ENCODE peak calls at places on chromosome 2, in six cellular contexts. One of them, this sample, is unnamed.
A peak's percentile ranks its signal among the peaks of the same experiment; 100 is the strongest.

GRCh38 chr2:218582085-218582484 is 13.4 kb downstream of the CNOT9 start:
- ATAC-seq in body of pancreas: no peak
- ATAC-seq in pancreas: no peak
- ATAC-seq in CD4-positive, alpha-beta T cell: no peak
- ATAC-seq in upper lobe of right lung: no peak
- ATAC-seq in CD4-positive, CD25-positive, alpha-beta regulatory T cell: peak; percentile 40
- ATAC-seq in this sample: peak; percentile 76

GRCh38 chr2:23711979-23712755 is 214.8 kb downstream of the ATAD2B start:
- ATAC-seq in CD4-positive, alpha-beta T cell: no peak
- ATAC-seq in pancreas: no peak
- ATAC-seq in CD4-positive, CD25-positive, alpha-beta regulatory T cell: no peak
- ATAC-seq in body of pancreas: no peak
- ATAC-seq in upper lobe of right lung: no peak
- ATAC-seq in this sample: no peak

GRCh38 chr2:15912203-15912602 is 28.1 kb upstream of the MYCN start:
- ATAC-seq in CD4-positive, CD25-positive, alpha-beta regulatory T cell: no peak
- ATAC-seq in pancreas: peak; percentile 22
- ATAC-seq in body of pancreas: peak; percentile 52
- ATAC-seq in CD4-positive, alpha-beta T cell: no peak
- ATAC-seq in upper lobe of right lung: peak; percentile 63
- ATAC-seq in this sample: peak; percentile 82

GRCh38 chr2:172447811-172448493 is 20.6 kb downstream of the ITGA6 start:
- ATAC-seq in body of pancreas: no peak
- ATAC-seq in upper lobe of right lung: no peak
- ATAC-seq in pancreas: no peak
- ATAC-seq in CD4-positive, CD25-positive, alpha-beta regulatory T cell: no peak
- ATAC-seq in CD4-positive, alpha-beta T cell: no peak
- ATAC-seq in this sample: peak; percentile 60

GRCh38 chr2:181977661-181978350 is 7.8 kb upstream of the PPP1R1C start:
- ATAC-seq in CD4-positive, CD25-positive, alpha-beta regulatory T cell: peak; percentile 34
- ATAC-seq in CD4-positive, alpha-beta T cell: no peak
- ATAC-seq in pancreas: no peak
- ATAC-seq in body of pancreas: no peak
- ATAC-seq in upper lobe of right lung: no peak
- ATAC-seq in this sample: peak; percentile 97

GRCh38 chr2:64751286-64752260 is 97.9 kb upstream of the SERTAD2 start:
- ATAC-seq in CD4-positive, CD25-positive, alpha-beta regulatory T cell: peak; percentile 39
- ATAC-seq in body of pancreas: peak; percentile 86
- ATAC-seq in CD4-positive, alpha-beta T cell: peak; percentile 50
- ATAC-seq in pancreas: peak; percentile 92
- ATAC-seq in upper lobe of right lung: peak; percentile 94
- ATAC-seq in this sample: peak; percentile 87

GRCh38 chr2:110688594-110689091 is 10.8 kb upstream of the BUB1 start:
- ATAC-seq in CD4-positive, CD25-positive, alpha-beta regulatory T cell: no peak
- ATAC-seq in pancreas: no peak
- ATAC-seq in body of pancreas: no peak
- ATAC-seq in CD4-positive, alpha-beta T cell: no peak
- ATAC-seq in upper lobe of right lung: no peak
- ATAC-seq in this sample: no peak

GRCh38 chr2:84481702-84482101 is 22.6 kb upstream of the SUCLG1 start:
- ATAC-seq in upper lobe of right lung: no peak
- ATAC-seq in CD4-positive, CD25-positive, alpha-beta regulatory T cell: peak; percentile 62
- ATAC-seq in pancreas: no peak
- ATAC-seq in body of pancreas: no peak
- ATAC-seq in CD4-positive, alpha-beta T cell: peak; percentile 72
- ATAC-seq in this sample: no peak

GRCh38 chr2:61420986-61421546 is 49.8 kb downstream of the USP34 start:
- ATAC-seq in pancreas: no peak
- ATAC-seq in upper lobe of right lung: peak; percentile 45
- ATAC-seq in CD4-positive, CD25-positive, alpha-beta regulatory T cell: no peak
- ATAC-seq in body of pancreas: no peak
- ATAC-seq in CD4-positive, alpha-beta T cell: no peak
- ATAC-seq in this sample: no peak

GRCh38 chr2:68089961-68090360 is 27.2 kb upstream of the C1D start:
- ATAC-seq in CD4-positive, alpha-beta T cell: peak; percentile 51
- ATAC-seq in body of pancreas: no peak
- ATAC-seq in pancreas: no peak
- ATAC-seq in CD4-positive, CD25-positive, alpha-beta regulatory T cell: no peak
- ATAC-seq in upper lobe of right lung: no peak
- ATAC-seq in this sample: no peak

GRCh38 chr2:55618025-55618648 is 715 bp upstream of the PPP4R3B start:
- ATAC-seq in CD4-positive, CD25-positive, alpha-beta regulatory T cell: no peak
- ATAC-seq in upper lobe of right lung: no peak
- ATAC-seq in pancreas: peak; percentile 1
- ATAC-seq in CD4-positive, alpha-beta T cell: peak; percentile 0
- ATAC-seq in body of pancreas: no peak
- ATAC-seq in this sample: no peak

GRCh38 chr2:9205481-9205880 is 1.1 kb upstream of the ASAP2 start:
- ATAC-seq in pancreas: no peak
- ATAC-seq in upper lobe of right lung: no peak
- ATAC-seq in CD4-positive, CD25-positive, alpha-beta regulatory T cell: no peak
- ATAC-seq in CD4-positive, alpha-beta T cell: no peak
- ATAC-seq in body of pancreas: no peak
- ATAC-seq in this sample: no peak

GRCh38 chr2:26561918-26562810 is 79.0 kb downstream of the CIB4 start:
- ATAC-seq in CD4-positive, alpha-beta T cell: peak; percentile 52
- ATAC-seq in upper lobe of right lung: peak; percentile 71
- ATAC-seq in pancreas: peak; percentile 94
- ATAC-seq in CD4-positive, CD25-positive, alpha-beta regulatory T cell: no peak
- ATAC-seq in body of pancreas: peak; percentile 90
- ATAC-seq in this sample: peak; percentile 53

GRCh38 chr2:120398961-120399888 is 53.3 kb downstream of the INHBB start:
- ATAC-seq in pancreas: peak; percentile 20
- ATAC-seq in body of pancreas: peak; percentile 17
- ATAC-seq in CD4-positive, alpha-beta T cell: no peak
- ATAC-seq in upper lobe of right lung: no peak
- ATAC-seq in CD4-positive, CD25-positive, alpha-beta regulatory T cell: no peak
- ATAC-seq in this sample: peak; percentile 51

GRCh38 chr2:94759211-94759610 is 112.0 kb upstream of the TEKT4 start:
- ATAC-seq in CD4-positive, alpha-beta T cell: no peak
- ATAC-seq in upper lobe of right lung: no peak
- ATAC-seq in pancreas: no peak
- ATAC-seq in CD4-positive, CD25-positive, alpha-beta regulatory T cell: no peak
- ATAC-seq in body of pancreas: no peak
- ATAC-seq in this sample: no peak

GRCh38 chr2:173669271-173669853 is 295.8 kb downstream of the SP3 start:
- ATAC-seq in upper lobe of right lung: no peak
- ATAC-seq in body of pancreas: no peak
- ATAC-seq in CD4-positive, alpha-beta T cell: no peak
- ATAC-seq in CD4-positive, CD25-positive, alpha-beta regulatory T cell: no peak
- ATAC-seq in pancreas: no peak
- ATAC-seq in this sample: peak; percentile 53

GRCh38 chr2:111522231-111522768 is 361.7 kb downstream of the ANAPC1 start:
- ATAC-seq in pancreas: peak; percentile 54
- ATAC-seq in body of pancreas: no peak
- ATAC-seq in upper lobe of right lung: no peak
- ATAC-seq in CD4-positive, alpha-beta T cell: no peak
- ATAC-seq in CD4-positive, CD25-positive, alpha-beta regulatory T cell: no peak
- ATAC-seq in this sample: no peak

GRCh38 chr2:46816151-46816845 is 99.3 kb downstream of the MCFD2 start:
- ATAC-seq in upper lobe of right lung: no peak
- ATAC-seq in CD4-positive, CD25-positive, alpha-beta regulatory T cell: no peak
- ATAC-seq in pancreas: no peak
- ATAC-seq in CD4-positive, alpha-beta T cell: no peak
- ATAC-seq in body of pancreas: no peak
- ATAC-seq in this sample: no peak

GRCh38 chr2:222851956-222852617 is 8.7 kb upstream of the ACSL3 start:
- ATAC-seq in CD4-positive, CD25-positive, alpha-beta regulatory T cell: no peak
- ATAC-seq in body of pancreas: no peak
- ATAC-seq in pancreas: no peak
- ATAC-seq in upper lobe of right lung: no peak
- ATAC-seq in CD4-positive, alpha-beta T cell: no peak
- ATAC-seq in this sample: no peak

GRCh38 chr2:191128172-191128910 is 22.5 kb downstream of the STAT4 start:
- ATAC-seq in pancreas: no peak
- ATAC-seq in upper lobe of right lung: peak; percentile 35
- ATAC-seq in CD4-positive, CD25-positive, alpha-beta regulatory T cell: no peak
- ATAC-seq in CD4-positive, alpha-beta T cell: peak; percentile 54
- ATAC-seq in body of pancreas: no peak
- ATAC-seq in this sample: no peak